ENCODE peak calls at places on chromosomes 11 and 22, in four cellular contexts. E, G, L and F are unnamed samples.

GRCh38 chr11:129373489-129373953 is 2.1 kb upstream of the BARX2 start:
- DNase-seq in L (no peak), G (no peak), E (no peak), F (no peak)

GRCh38 chr22:19876314-19876940 is 21.8 kb upstream of the GNB1L start:
- DNase-seq in G (peak; percentile 45), L (no peak), E (no peak), F (no peak)

GRCh38 chr22:31333648-31334047 is 12.5 kb downstream of the PATZ1 start:
- DNase-seq in G (no peak), L (no peak), E (no peak), F (no peak)

GRCh38 chr11:61295596-61295926 is 445 bp upstream of the VWCE start:
- DNase-seq in G (no peak), L (no peak), E (peak; percentile 3), F (no peak)

GRCh38 chr11:6667733-6668374 is 12.2 kb upstream of the DCHS1 start:
- DNase-seq in E (peak; percentile 45), G (no peak), L (no peak), F (no peak)

GRCh38 chr11:12827929-12828812 is 153.9 kb downstream of the TEAD1 start:
- DNase-seq in E (no peak), G (no peak), L (peak; percentile 70), F (no peak)

GRCh38 chr11:77669848-77670511 is 32.4 kb upstream of the CLNS1A start:
- DNase-seq in E (no peak), L (peak; percentile 69), G (no peak), F (no peak)

GRCh38 chr11:26017322-26017860 is 314.5 kb upstream of the ANO3 start:
- DNase-seq in G (no peak), L (no peak), E (no peak), F (no peak)

GRCh38 chr22:21687685-21688259 is 22.0 kb downstream of the PPIL2 start:
- DNase-seq in E (no peak), L (no peak), G (no peak), F (no peak)

GRCh38 chr11:59097113-59097708 is 9.8 kb upstream of the FAM111B start:
- DNase-seq in G (peak; percentile 72), E (peak; percentile 72), L (no peak), F (no peak)

GRCh38 chr22:26568207-26568706 is 21.7 kb downstream of the TPST2 start:
- DNase-seq in E (no peak), G (no peak), L (no peak), F (no peak)

GRCh38 chr11:2558402-2558801 is 113.6 kb downstream of the KCNQ1 start:
- DNase-seq in E (no peak), G (peak; percentile 46), L (no peak), F (no peak)

GRCh38 chr22:24865508-24865907 is 59.5 kb downstream of the SGSM1 start:
- DNase-seq in E (no peak), L (no peak), G (no peak), F (no peak)

GRCh38 chr11:70948855-70949551 is 303.4 kb downstream of the SHANK2 start:
- DNase-seq in L (peak; percentile 14), G (no peak), E (no peak), F (no peak)

GRCh38 chr11:113201055-113201818 is 113.1 kb upstream of the TTC12 start:
- DNase-seq in G (no peak), L (no peak), E (no peak), F (no peak)

GRCh38 chr22:45448431-45448830 is 34.9 kb downstream of the RIBC2 start:
- DNase-seq in L (no peak), G (peak; percentile 79), E (no peak), F (no peak)

GRCh38 chr11:93515438-93515837 is 27.8 kb downstream of the SMCO4 start:
- DNase-seq in L (no peak), E (no peak), G (no peak), F (no peak)

GRCh38 chr22:48888466-48889208 is 939.0 kb downstream of the BRD1 start:
- DNase-seq in G (peak; percentile 37), E (no peak), L (no peak), F (no peak)

GRCh38 chr22:39185601-39186012 is 33.1 kb upstream of the CBX7 start:
- DNase-seq in L (no peak), E (no peak), G (peak; percentile 89), F (no peak)

GRCh38 chr11:14414470-14415461 is 55.8 kb upstream of the RRAS2 start:
- DNase-seq in G (no peak), L (no peak), E (peak; percentile 20), F (no peak)

GRCh38 chr22:44719586-44720368 is 17.8 kb downstream of the PRR5 start:
- DNase-seq in G (no peak), E (no peak), L (no peak), F (no peak)

GRCh38 chr11:27201454-27202302 is 161.1 kb downstream of the BBOX1 start:
- DNase-seq in L (peak; percentile 77), G (peak; percentile 98), E (no peak), F (no peak)